ENCODE peak calls at places on chromosome 12, in nine cellular contexts. C, S, O, U, P, I, G, Z and E are unnamed samples. For H3K27me3, the result is how much of the 10 kb centered on the place peaks cover.

GRCh38 chr12:94832780-94833760 is 170.4 kb downstream of the NDUFA12 start:
- DNase-seq in Z (no peak), P (no peak), C (peak), U (peak), I (peak), G (no peak), O (no peak), S (no peak), E (peak)

GRCh38 chr12:51222461-51222860 is 4.6 kb upstream of the POU6F1 start:
- DNase-seq in O (no peak), C (no peak), I (no peak), Z (no peak), U (no peak), P (no peak), S (no peak), G (no peak), E (no peak)

GRCh38 chr12:7374423-7375144 is 69.4 kb downstream of the CD163L1 start:
- DNase-seq in O (no peak), G (peak), P (peak), I (peak), C (peak), U (peak), Z (peak), S (peak), E (peak)

GRCh38 chr12:98973395-98973794 is 328.3 kb downstream of the APAF1 start:
- DNase-seq in I (peak), G (no peak), S (no peak), Z (no peak), P (peak), O (no peak), U (no peak), C (no peak), E (no peak)

GRCh38 chr12:50589650-50590435 is 85.1 kb downstream of the DIP2B start:
- DNase-seq in G (no peak), I (peak), P (no peak), Z (no peak), O (no peak), S (no peak), U (peak), C (no peak), E (no peak)

GRCh38 chr12:4153343-4153892 is 120.1 kb upstream of the CCND2 start:
- DNase-seq in P (peak), G (peak), O (no peak), I (peak), C (no peak), S (no peak), U (no peak), Z (no peak), E (no peak)

GRCh38 chr12:124556896-124557501 is 10.4 kb downstream of the NCOR2 start:
- DNase-seq in O (peak), P (no peak), Z (no peak), I (no peak), S (no peak), U (no peak), G (no peak), C (no peak), E (peak)

GRCh38 chr12:115895247-115895646 is 382.2 kb downstream of the MED13L start:
- DNase-seq in S (no peak), C (no peak), O (no peak), P (no peak), I (peak), Z (no peak), G (no peak), U (no peak), E (peak)

GRCh38 chr12:13727707-13728147 is 253.7 kb downstream of the GRIN2B start:
- DNase-seq in U (no peak), P (no peak), G (no peak), I (peak), C (no peak), S (no peak), Z (no peak), O (no peak), E (no peak)

GRCh38 chr12:30795660-30796507 is 41.1 kb upstream of the CAPRIN2 start:
- DNase-seq in Z (peak), I (peak), O (peak), U (peak), C (peak), P (no peak), S (peak), G (peak), E (peak)

GRCh38 chr12:32455607-32456063 is 56.3 kb downstream of the FGD4 start:
- DNase-seq in I (peak), U (peak), S (no peak), C (no peak), O (no peak), G (peak), Z (no peak), P (peak), E (no peak)

GRCh38 chr12:26130728-26131127 is 5.9 kb upstream of the BHLHE41 start:
- DNase-seq in O (no peak), I (no peak), Z (no peak), U (no peak), G (no peak), P (no peak), S (no peak), C (no peak), E (no peak)

GRCh38 chr12:110568752-110569151 is 14.4 kb downstream of the PPTC7 start:
- DNase-seq in O (no peak), I (no peak), S (no peak), Z (no peak), G (no peak), C (no peak), P (no peak), U (no peak), E (no peak)

GRCh38 chr12:102948941-102949352 is 8.5 kb upstream of the ASCL1 start:
- DNase-seq in O (peak), S (no peak), I (peak), U (peak), G (peak), C (no peak), Z (peak), P (no peak), E (peak)

GRCh38 chr12:77120156-77120555 is 54.8 kb upstream of the E2F7 start:
- DNase-seq in Z (no peak), S (no peak), P (no peak), G (no peak), C (no peak), I (no peak), O (no peak), U (no peak), E (no peak)

GRCh38 chr12:15575797-15576560 is 213.2 kb downstream of the EPS8 start:
- DNase-seq in C (no peak), O (no peak), S (no peak), P (no peak), G (no peak), U (no peak), Z (no peak), I (no peak), E (no peak)

GRCh38 chr12:122981036-122981471 is 573 bp downstream of the ARL6IP4 start:
- DNase-seq in C (peak), S (no peak), Z (no peak), O (no peak), I (peak), U (peak), P (no peak), G (no peak), E (peak)

GRCh38 chr12:66829660-66830325 is 150.9 kb upstream of the GRIP1 start:
- DNase-seq in P (no peak), C (no peak), I (no peak), U (no peak), Z (no peak), S (no peak), O (no peak), G (no peak), E (no peak)

GRCh38 chr12:130870442-130871285 is 1.2 kb upstream of the RAN start:
- DNase-seq in G (peak), I (peak), U (peak), Z (peak), O (peak), P (peak), C (peak), S (peak), E (peak)

GRCh38 chr12:104671407-104672095 is 214.8 kb downstream of the CHST11 start:
- DNase-seq in O (peak), P (peak), U (peak), S (peak), Z (peak), I (peak), C (peak), G (peak), E (no peak)

GRCh38 chr12:104673294-104674062 is 216.7 kb downstream of the CHST11 start:
- DNase-seq in Z (peak), S (no peak), P (no peak), I (no peak), U (no peak), G (no peak), O (no peak), C (no peak), E (no peak)

GRCh38 chr12:104672501-104673265 is 215.9 kb downstream of the CHST11 start:
- DNase-seq in C (peak), Z (peak), I (no peak), S (no peak), P (peak), O (no peak), G (no peak), U (no peak), E (no peak)

GRCh38 chr12:104670439-104671406 is 214.0 kb downstream of the CHST11 start:
- DNase-seq in G (no peak), I (no peak), P (no peak), S (no peak), C (no peak), U (no peak), Z (no peak), O (no peak), E (no peak)

GRCh38 chr12:104672096-104672445 is 215.3 kb downstream of the CHST11 start:
- DNase-seq in U (no peak), I (no peak), G (no peak), O (no peak), C (no peak), Z (no peak), P (no peak), S (no peak), E (no peak)
- H3K4me3 ChIP-seq in U (no peak), I (no peak), G (no peak), O (no peak), C (no peak), Z (no peak), P (no peak), S (no peak), E (no peak)

DNA sequence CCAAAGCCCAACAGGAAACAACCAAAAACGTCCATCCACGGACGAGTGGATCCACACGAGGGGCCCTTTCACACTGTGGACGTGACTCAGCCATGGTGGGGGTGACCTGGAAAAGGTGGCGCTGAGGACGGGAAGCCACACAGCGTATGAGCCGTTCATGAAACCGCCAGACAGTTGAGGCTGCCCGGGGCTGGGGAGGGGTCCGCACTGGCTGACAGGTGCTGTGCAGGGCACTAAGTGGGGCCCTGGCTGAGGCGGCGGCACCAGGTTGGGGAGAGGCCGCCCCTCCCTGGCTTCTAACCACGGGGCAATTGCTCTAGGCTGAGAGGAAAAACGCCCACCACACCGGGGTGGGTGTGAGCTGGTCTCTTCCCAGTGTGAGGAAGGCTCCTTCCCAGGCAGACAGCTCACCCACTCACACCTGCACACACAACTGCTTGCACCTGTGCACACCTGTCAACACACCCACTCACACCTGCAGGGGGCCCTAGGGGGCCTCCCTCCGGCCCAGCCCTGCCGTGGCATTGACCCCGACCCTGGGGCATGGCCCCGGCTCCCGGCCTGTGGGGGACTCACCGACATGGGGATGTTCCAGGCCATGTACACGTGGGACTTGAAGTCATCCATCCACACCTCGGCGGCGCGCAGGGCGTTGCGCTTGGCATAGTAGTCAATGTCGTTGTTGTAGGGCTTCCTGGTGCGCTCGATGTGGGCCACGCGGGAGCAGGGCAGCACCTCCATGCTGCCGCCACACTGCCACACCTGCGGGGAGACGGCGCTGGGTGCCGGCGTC is 58.9 kb downstream of the NOC4L start:
- DNase-seq in Z (no peak), U (no peak), C (no peak), G (no peak), O (no peak), P (no peak), S (no peak), I (no peak), E (peak)
- H3K27me3 ChIP-seq in Z (under half), U (under half), C (under half), G (under half), O (half or more), P (under half), S (under half), I (under half), E (under half)

GRCh38 chr12:53750812-53751335 is 905 bp downstream of the CISTR start:
- DNase-seq in U (peak), S (no peak), Z (no peak), I (peak), O (no peak), P (no peak), G (no peak), C (peak), E (peak)

GRCh38 chr12:53749986-53750811 is 1.6 kb downstream of the CISTR start:
- DNase-seq in I (no peak), G (no peak), C (no peak), S (no peak), U (no peak), O (no peak), Z (no peak), P (no peak), E (no peak)

GRCh38 chr12:53752651-53753050 is 872 bp upstream of the CISTR start:
- DNase-seq in I (no peak), U (no peak), P (no peak), G (no peak), O (no peak), S (no peak), C (no peak), Z (no peak), E (no peak)

GRCh38 chr12:53752192-53752601 is 418 bp upstream of the CISTR start:
- DNase-seq in Z (no peak), P (no peak), O (no peak), G (no peak), I (no peak), U (no peak), C (no peak), S (no peak), E (no peak)

GRCh38 chr12:53751336-53752191 is at the start of gene CISTR:
- DNase-seq in I (peak), U (peak), P (no peak), G (no peak), Z (no peak), S (no peak), C (peak), O (no peak), E (peak)
- H3K4me3 ChIP-seq in I (no peak), U (peak), P (peak), G (peak), Z (peak), S (peak), C (peak), O (peak), E (peak)

DNA sequence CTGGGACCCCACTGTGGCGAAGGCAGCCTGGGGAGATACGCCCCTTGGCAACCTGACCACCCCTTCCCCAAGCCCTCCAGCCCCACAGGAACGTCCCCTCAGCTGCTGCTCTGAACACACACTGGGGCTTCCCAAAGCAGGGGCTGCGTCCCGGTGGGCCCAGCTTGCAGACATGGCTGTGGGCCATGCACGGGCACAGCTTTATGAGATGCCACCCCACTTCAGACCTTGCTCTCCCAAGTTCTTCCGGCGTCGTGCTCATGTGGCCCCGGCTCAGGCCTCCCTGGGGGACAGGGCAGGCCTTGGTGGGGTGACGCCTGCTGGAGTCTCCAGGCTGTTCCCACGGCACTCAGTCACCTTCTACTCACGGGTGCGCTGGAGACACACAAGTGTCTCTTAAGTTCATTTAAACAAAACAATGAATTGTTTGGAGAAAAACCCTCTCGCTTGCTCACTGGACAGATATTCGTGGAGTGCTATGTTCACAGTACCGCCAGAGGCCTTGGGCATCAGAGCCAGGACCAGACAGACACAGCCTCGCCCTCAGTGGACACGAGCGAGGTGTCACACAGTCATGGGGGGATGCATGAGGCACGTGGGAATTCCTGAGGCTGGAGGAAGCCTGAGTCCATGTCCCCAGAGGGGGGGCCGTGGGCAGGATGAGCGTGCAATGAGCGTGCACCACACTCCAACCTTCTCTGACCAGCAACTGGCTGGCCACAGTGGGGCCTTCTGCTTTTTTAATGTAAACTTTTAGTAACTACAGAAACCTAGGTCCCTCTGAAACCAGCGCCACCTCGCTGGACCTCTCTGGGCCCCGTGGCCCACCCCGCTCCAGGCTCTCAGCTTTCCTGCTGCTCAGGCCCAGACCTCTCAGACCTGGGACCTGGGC is 4.3 kb downstream of the GALNT9 start:
- DNase-seq in U (no peak), Z (no peak), P (no peak), S (no peak), O (no peak), C (peak), I (no peak), G (no peak), E (no peak)
- H3K27me3 ChIP-seq in U (under half), Z (under half), P (under half), S (under half), O (half or more), C (under half), I (under half), G (under half), E (under half)

GRCh38 chr12:99985129-99985570 is 414 bp upstream of the ANKS1B start:
- DNase-seq in O (no peak), I (peak), S (no peak), U (no peak), G (no peak), Z (no peak), C (no peak), P (no peak), E (no peak)
- H3K4me3 ChIP-seq in O (peak), I (peak), S (peak), U (peak), G (peak), Z (peak), C (peak), P (peak), E (peak)

GRCh38 chr12:113478351-113479011 is 6.8 kb upstream of the LHX5 start:
- DNase-seq in C (no peak), S (no peak), G (no peak), O (no peak), Z (no peak), P (no peak), U (no peak), I (no peak), E (peak)
- H3K27me3 ChIP-seq in C (under half), S (under half), G (half or more), O (half or more), Z (under half), P (half or more), U (half or more), I (half or more), E (half or more)

GRCh38 chr12:42327227-42327590 is 1.2 kb downstream of the PPHLN1 start:
- DNase-seq in O (no peak), Z (no peak), G (no peak), C (no peak), S (no peak), U (no peak), I (no peak), P (no peak), E (no peak)
- H3K4me3 ChIP-seq in O (peak), Z (peak), G (peak), C (peak), S (peak), U (peak), I (no peak), P (no peak), E (peak)

GRCh38 chr12:49535921-49536525 is 2.8 kb upstream of the KCNH3 start:
- DNase-seq in I (no peak), G (no peak), C (no peak), S (no peak), Z (no peak), P (no peak), U (no peak), O (peak), E (no peak)
- H3K27me3 ChIP-seq in I (under half), G (under half), C (under half), S (under half), Z (under half), P (half or more), U (half or more), O (half or more), E (half or more)

DNA sequence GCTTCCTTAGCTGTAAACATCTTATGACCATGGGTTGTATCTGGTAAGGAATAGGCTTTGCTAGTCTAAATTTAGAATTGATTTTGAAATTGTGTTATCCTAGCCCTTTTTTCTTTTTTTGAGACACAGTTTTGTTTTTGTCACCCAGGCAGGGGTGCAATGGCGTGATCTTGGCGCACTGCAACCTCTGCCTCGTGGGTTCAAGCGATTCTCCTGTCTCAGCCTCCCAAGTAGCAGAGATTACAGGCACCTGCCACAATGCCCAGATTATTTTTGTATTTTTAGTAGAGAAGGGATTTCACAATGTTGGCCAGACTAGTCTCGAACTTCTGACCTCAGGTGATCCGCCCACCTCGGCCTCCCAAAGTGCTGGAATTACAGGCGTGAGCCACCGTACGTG is 2.4 kb upstream of the TUBA1B start:
- DNase-seq in Z (no peak), O (no peak), U (no peak), S (no peak), P (no peak), G (no peak), C (no peak), I (no peak), E (no peak)
- H3K4me3 ChIP-seq in Z (no peak), O (no peak), U (no peak), S (no peak), P (no peak), G (no peak), C (no peak), I (no peak), E (no peak)

DNA sequence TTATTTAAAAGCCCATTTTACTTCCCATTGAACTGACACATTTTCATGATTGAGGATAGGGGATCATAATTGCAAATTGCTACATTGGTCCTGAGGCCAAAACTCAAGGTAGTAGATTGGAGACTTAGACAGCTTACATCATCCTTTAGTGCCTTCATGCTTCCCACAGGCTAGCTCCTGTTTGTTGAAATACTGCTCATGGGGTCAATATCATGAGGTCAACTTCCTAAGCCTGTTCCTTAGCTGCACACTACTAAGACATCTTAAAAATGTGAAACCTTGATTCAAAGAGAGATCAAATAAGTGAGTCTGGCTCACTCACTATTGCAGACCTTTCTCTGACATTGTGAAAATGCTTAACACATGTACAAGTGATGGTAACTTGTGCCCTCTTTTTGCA is 113.0 kb downstream of the TBC1D30 start:
- DNase-seq in I (no peak), O (no peak), S (no peak), G (no peak), U (no peak), C (no peak), P (no peak), Z (no peak), E (no peak)
- H3K27me3 ChIP-seq in I (under half), O (under half), S (under half), G (under half), U (under half), C (under half), P (under half), Z (under half), E (under half)